ENCODE peak calls at places on chromosomes 4 and X, in ten cellular contexts. A is lower leg skin; W is GM13977; I is progenitor cell of endocrine pancreas; F is Calu3; E is heart left ventricle; Z is HCT116; G is CD8-positive, alpha-beta T cell; H is ascending aorta; C is spleen. B is an unnamed sample.

GRCh38 chrX:145751943-145752342 is 65.7 kb upstream of the SLITRK2 start:
- DNase-seq in Z (no peak), E (no peak), F (no peak), C (no peak), A (no peak), G (no peak), H (no peak), W (no peak), I (no peak), B (no peak)

GRCh38 chr4:161813889-161814288 is 349.9 kb downstream of the FSTL5 start:
- DNase-seq in A (no peak), F (no peak), I (no peak), C (no peak), H (no peak), W (no peak), Z (no peak), G (no peak), E (no peak), B (no peak)

GRCh38 chr4:184196730-184197355 is 20.8 kb downstream of the ENPP6 start:
- DNase-seq in A (peak), G (no peak), E (no peak), W (no peak), I (no peak), Z (no peak), H (no peak), F (no peak), C (no peak), B (no peak)

GRCh38 chr4:41406051-41406516 is 131.9 kb upstream of the LIMCH1 start:
- DNase-seq in H (no peak), Z (no peak), C (no peak), E (no peak), W (no peak), I (no peak), A (no peak), F (peak), G (no peak), B (no peak)

GRCh38 chr4:105808459-105809041 is 86.7 kb upstream of the NPNT start:
- DNase-seq in C (no peak), F (no peak), I (no peak), W (no peak), G (no peak), H (no peak), Z (peak), E (no peak), A (no peak), B (no peak)

GRCh38 chr4:72857787-72858186 is 211.7 kb downstream of the COX18 start:
- DNase-seq in Z (no peak), E (no peak), I (no peak), F (no peak), G (no peak), W (no peak), A (no peak), H (no peak), C (no peak), B (no peak)

GRCh38 chr4:148238797-148239196 is 203.4 kb downstream of the NR3C2 start:
- DNase-seq in A (no peak), E (no peak), F (no peak), C (no peak), H (no peak), G (no peak), W (no peak), I (no peak), Z (no peak), B (no peak)

GRCh38 chr4:151676301-151676700 is 84.5 kb downstream of the GATB start:
- DNase-seq in Z (peak), A (peak), E (no peak), I (no peak), W (no peak), F (no peak), H (no peak), G (no peak), C (no peak), B (no peak)

GRCh38 chr4:1191621-1192020 is 19.2 kb upstream of the SPON2 start:
- DNase-seq in E (no peak), H (no peak), A (peak), I (no peak), Z (no peak), W (no peak), F (no peak), G (no peak), C (no peak), B (no peak)

GRCh38 chrX:23819385-23820234 is 36.6 kb downstream of the SAT1 start:
- DNase-seq in H (no peak), I (no peak), C (no peak), E (no peak), G (no peak), Z (no peak), A (no peak), F (no peak), W (no peak), B (no peak)

GRCh38 chr4:37928896-37929537 is 31.2 kb upstream of the PTTG2 start:
- DNase-seq in W (no peak), E (no peak), G (no peak), Z (no peak), F (no peak), C (no peak), I (no peak), A (no peak), H (no peak), B (no peak)

GRCh38 chr4:42357325-42357724 is 40.0 kb upstream of the SHISA3 start:
- DNase-seq in E (no peak), Z (no peak), C (no peak), I (no peak), H (no peak), F (no peak), W (no peak), G (no peak), A (no peak), B (no peak)

GRCh38 chr4:105399535-105400161 is 74.2 kb downstream of the PPA2 start:
- DNase-seq in F (no peak), H (no peak), C (no peak), I (no peak), G (no peak), E (no peak), A (no peak), Z (peak), W (no peak), B (no peak)

GRCh38 chr4:26368685-26369084 is 47.9 kb downstream of the RBPJ start:
- DNase-seq in G (no peak), C (no peak), Z (no peak), A (no peak), F (no peak), I (no peak), W (no peak), H (no peak), E (no peak), B (no peak)

GRCh38 chr4:105192910-105193309 is 46.2 kb downstream of the TET2 start:
- DNase-seq in E (no peak), I (no peak), C (no peak), F (no peak), W (no peak), A (no peak), G (no peak), H (no peak), Z (no peak), B (no peak)

GRCh38 chr4:107034982-107035710 is 967 bp downstream of the DKK2 start:
- DNase-seq in H (no peak), W (peak), G (no peak), E (no peak), C (peak), F (no peak), A (peak), Z (no peak), I (peak), B (peak)

GRCh38 chr4:82423245-82424054 is 6.8 kb downstream of the HNRNPDL start:
- DNase-seq in H (no peak), I (no peak), G (no peak), Z (no peak), E (no peak), F (no peak), A (no peak), C (no peak), W (no peak), B (no peak)

GRCh38 chr4:185305979-185306442 is 89.7 kb downstream of the LRP2BP start:
- DNase-seq in C (no peak), F (peak), E (no peak), I (no peak), W (no peak), G (no peak), H (no peak), A (no peak), Z (peak), B (no peak)

GRCh38 chrX:153474718-153475117 is 4.3 kb upstream of the HAUS7 start:
- DNase-seq in H (no peak), W (no peak), Z (no peak), I (no peak), F (peak), G (peak), C (peak), E (peak), A (no peak), B (no peak)

GRCh38 chrX:107448625-107449468 is 605 bp upstream of the FRMPD3 start:
- DNase-seq in Z (no peak), W (no peak), G (no peak), I (no peak), A (no peak), C (no peak), F (peak), H (no peak), E (no peak), B (no peak)

GRCh38 chrX:13700380-13700779 is 11.5 kb downstream of the RAB9A start:
- DNase-seq in I (no peak), Z (no peak), C (no peak), F (no peak), G (no peak), A (no peak), E (no peak), H (no peak), W (no peak), B (no peak)

GRCh38 chr4:28248269-28248668 is 1387.6 kb downstream of the STIM2 start:
- DNase-seq in G (no peak), C (no peak), E (no peak), F (no peak), H (no peak), I (no peak), Z (no peak), A (no peak), W (no peak), B (no peak)

GRCh38 chr4:124641715-124642380 is 70.7 kb downstream of the ANKRD50 start:
- DNase-seq in Z (peak), E (no peak), A (no peak), W (no peak), C (no peak), F (peak), G (no peak), I (no peak), H (no peak), B (no peak)

GRCh38 chr4:153816542-153816941 is 27.7 kb upstream of the SFRP2 start:
- DNase-seq in W (no peak), A (no peak), H (no peak), C (no peak), E (no peak), F (no peak), Z (no peak), I (no peak), G (no peak), B (no peak)

GRCh38 chr4:92231511-92231910 is 72.3 kb upstream of the GRID2 start:
- DNase-seq in I (no peak), G (no peak), H (no peak), E (no peak), A (no peak), F (no peak), C (no peak), W (no peak), Z (no peak), B (no peak)

GRCh38 chrX:154458954-154459829 is 1.1 kb downstream of the PLXNA3 start:
- DNase-seq in E (no peak), G (no peak), H (no peak), C (no peak), F (peak), Z (no peak), A (no peak), W (no peak), I (no peak), B (no peak)

GRCh38 chr4:141933978-141934377 is 297.6 kb downstream of the IL15 start:
- DNase-seq in E (no peak), I (no peak), C (no peak), Z (no peak), H (no peak), A (no peak), G (no peak), W (no peak), F (no peak), B (no peak)

GRCh38 chr4:16198271-16198670 is 28.0 kb downstream of the TAPT1 start:
- DNase-seq in E (no peak), A (no peak), C (no peak), G (no peak), W (no peak), Z (no peak), H (no peak), I (no peak), F (no peak), B (no peak)

GRCh38 chr4:16197842-16198241 is 28.4 kb downstream of the TAPT1 start:
- DNase-seq in E (no peak), H (no peak), G (no peak), I (no peak), W (no peak), A (no peak), C (no peak), Z (no peak), F (no peak), B (no peak)

GRCh38 chr4:16199132-16199531 is 27.1 kb downstream of the TAPT1 start:
- DNase-seq in I (no peak), C (no peak), E (no peak), W (no peak), Z (no peak), G (no peak), H (no peak), F (no peak), A (no peak), B (no peak)

GRCh38 chr4:16195209-16195608 is 31.1 kb downstream of the TAPT1 start:
- DNase-seq in A (no peak), G (no peak), F (no peak), Z (no peak), W (no peak), C (no peak), H (no peak), I (no peak), E (no peak), B (no peak)

DNA sequence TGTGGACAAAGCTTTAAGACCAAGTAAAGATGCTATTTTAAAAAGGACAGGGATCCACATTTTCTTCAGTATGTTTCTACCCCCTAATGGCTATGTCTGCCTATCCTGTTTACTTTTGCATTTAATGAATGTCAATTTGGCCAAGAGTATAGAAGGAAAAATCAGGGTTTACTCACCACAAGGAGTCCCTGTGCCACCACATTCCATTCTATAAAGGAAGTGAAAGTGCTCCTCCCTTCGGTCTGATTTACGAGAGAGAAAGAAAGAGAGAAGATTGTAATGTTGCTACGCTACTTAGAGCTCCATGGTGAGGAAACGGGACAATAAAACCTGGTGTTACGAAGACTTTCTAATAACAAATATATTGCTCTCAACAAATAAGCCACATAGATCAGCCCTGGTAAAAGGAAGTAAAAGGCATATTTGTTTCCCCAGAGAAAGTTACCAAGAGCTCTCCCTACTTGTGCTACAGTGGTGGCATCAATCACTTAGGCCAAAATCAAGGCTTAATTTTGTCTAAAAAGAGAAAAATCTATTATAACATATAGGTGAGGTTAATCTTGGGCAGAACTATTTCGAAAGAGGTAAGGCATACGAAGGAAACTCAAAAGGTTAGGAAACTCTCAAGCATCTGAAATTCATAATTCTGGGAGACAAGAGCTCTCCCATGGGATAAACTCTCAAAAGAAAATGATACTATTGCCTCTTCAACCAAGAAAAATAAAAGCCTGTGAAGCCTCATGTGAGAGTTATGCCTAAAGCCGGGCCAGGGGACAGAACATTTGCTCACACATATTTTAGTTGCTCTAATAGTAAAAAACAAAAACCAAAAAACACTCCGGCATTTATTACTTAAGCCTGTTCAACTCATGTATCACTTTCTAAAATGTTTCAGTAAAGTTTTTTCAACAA is 29.5 kb downstream of the TAPT1 start:
- DNase-seq in A (no peak), E (no peak), G (no peak), Z (peak), I (no peak), C (no peak), W (no peak), H (no peak), F (peak), B (no peak)
- TF ChIP-seq CTCF in A (no peak), E (peak), G (no peak), Z (peak), I (peak), C (no peak), W (no peak), H (no peak), F (no peak), B (no peak)

DNA sequence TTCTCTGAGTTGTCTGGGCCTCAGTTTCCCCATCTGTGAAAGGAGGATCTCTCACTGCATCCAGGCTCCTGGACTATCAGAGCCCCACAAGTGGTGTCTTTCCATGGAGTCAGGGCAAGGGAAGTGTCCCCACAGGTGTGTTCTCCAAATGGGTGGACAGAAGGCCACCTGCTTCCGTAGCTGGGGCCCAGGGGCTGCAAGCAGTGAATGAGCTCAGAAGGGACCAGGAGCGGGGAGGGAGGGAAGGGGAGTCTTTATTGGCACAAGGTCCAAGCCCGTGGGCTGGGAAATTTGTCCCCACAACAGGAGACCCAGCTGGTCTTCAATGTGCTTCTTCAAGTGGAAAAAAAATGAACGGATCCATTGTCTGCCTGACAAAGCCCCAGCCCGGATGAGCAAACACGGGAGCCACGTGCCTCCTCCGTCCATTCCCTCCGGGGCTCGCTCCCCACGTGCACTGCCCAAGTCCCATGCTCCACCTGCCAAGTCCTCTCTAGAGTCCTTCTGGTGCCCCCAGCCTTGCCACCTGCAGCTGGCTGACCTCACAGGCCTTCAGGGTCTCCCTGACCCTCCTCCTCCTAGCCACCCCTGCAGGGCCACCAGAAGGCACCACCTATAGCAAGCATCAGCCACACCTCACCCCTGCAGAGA is 72.0 kb downstream of the JAKMIP1 start:
- DNase-seq in G (no peak), C (peak), E (no peak), Z (no peak), H (no peak), F (no peak), A (no peak), I (no peak), W (no peak), B (no peak)
- TF ChIP-seq CTCF in G (no peak), C (no peak), E (no peak), Z (no peak), H (no peak), F (no peak), A (no peak), I (no peak), W (no peak), B (no peak)

DNA sequence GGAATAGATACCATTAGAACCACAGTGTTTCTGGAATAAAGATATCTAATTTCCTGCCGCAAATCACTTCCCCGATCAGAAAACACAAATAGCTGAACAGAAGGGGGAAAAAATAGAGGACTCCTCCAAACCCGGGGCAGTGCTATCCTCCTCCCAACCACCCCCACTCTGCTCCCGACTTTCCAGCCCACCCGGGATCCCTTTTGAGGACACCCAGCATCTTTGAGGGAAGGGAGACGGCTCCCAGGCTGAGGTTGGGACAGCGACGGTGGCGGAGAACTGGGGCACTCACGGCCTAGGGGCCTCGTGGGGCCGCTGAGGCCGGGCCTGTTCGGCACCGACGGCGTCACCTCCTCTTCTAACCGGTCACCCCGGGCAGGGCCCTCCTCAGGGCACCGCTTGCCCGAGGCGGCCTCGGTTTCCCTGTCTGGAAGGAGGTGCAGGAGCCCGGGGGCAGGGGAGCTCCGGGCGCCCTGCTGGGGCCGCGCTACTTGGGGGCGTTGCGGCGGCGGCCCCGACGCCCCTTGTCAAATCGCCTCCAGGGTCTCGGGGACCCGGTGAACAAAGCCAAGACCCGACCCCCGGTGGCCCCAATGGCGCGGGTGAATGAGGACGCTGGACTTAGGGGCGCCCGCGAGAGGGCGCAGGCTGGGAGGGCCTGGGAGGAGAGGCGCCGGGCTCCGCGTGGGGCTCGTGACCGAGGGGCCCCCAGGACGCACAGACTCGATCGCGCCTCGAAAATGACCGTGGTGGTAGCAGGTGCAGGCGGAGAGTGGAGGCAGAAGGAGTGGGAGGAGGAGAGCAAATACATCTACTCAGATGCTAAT is 6.9 kb upstream of the ARX start:
- DNase-seq in C (no peak), G (no peak), H (no peak), A (no peak), E (no peak), W (no peak), F (no peak), I (no peak), Z (no peak), B (no peak)
- TF ChIP-seq CTCF in C (no peak), G (no peak), H (no peak), A (no peak), E (no peak), W (peak), F (no peak), I (peak), Z (no peak), B (no peak)

GRCh38 chr4:77473509-77473908 is 132.1 kb upstream of the CXCL13 start:
- DNase-seq in C (no peak), F (peak), H (no peak), I (no peak), E (no peak), W (peak), G (no peak), A (no peak), Z (peak), B (peak)
- TF ChIP-seq CTCF in C (no peak), F (peak), H (no peak), I (peak), E (no peak), W (peak), G (no peak), A (no peak), Z (peak), B (no peak)